ENCODE peak calls at places on chromosomes 12 and 14, in seven cellular contexts. V, L, H, X, T, B and J are unnamed samples.
A peak's percentile ranks its signal among the peaks of the same experiment; 100 is the strongest.

GRCh38 chr14:93997933-93998870 is 1.1 kb downstream of the CCDC197 start:
- DNase-seq in H (no peak), V (no peak), T (no peak), L (no peak), B (peak; percentile 23), X (no peak), J (no peak)

GRCh38 chr12:101793401-101793800 is 37.4 kb downstream of the GNPTAB start:
- DNase-seq in T (peak; percentile 33), X (peak; percentile 23), L (peak; percentile 4), V (no peak), B (no peak), H (peak; percentile 96), J (peak; percentile 42)

GRCh38 chr12:75632452-75632851 is 121.0 kb upstream of the KRR1 start:
- DNase-seq in V (no peak), H (no peak), B (no peak), L (no peak), X (no peak), T (no peak), J (no peak)

GRCh38 chr12:89707623-89707991 is 1.0 kb downstream of the ATP2B1 start:
- DNase-seq in V (peak; percentile 88), B (peak; percentile 57), X (peak; percentile 54), H (no peak), L (peak; percentile 16), T (no peak), J (peak; percentile 24)

GRCh38 chr12:132550014-132550802 is 60.2 kb downstream of the LRCOL1 start:
- DNase-seq in L (no peak), H (no peak), B (no peak), X (no peak), T (no peak), V (peak; percentile 93), J (no peak)

GRCh38 chr14:56501909-56502530 is 77.6 kb upstream of the TMEM260 start:
- DNase-seq in L (no peak), X (no peak), V (peak; percentile 60), T (no peak), B (no peak), H (no peak), J (peak; percentile 3)

GRCh38 chr14:52351191-52351560 is 37.1 kb downstream of the PTGER2 start:
- DNase-seq in B (no peak), X (no peak), H (no peak), V (no peak), T (no peak), L (no peak), J (no peak)

GRCh38 chr12:56358836-56359532 is 923 bp downstream of the STAT2 start:
- DNase-seq in V (peak; percentile 44), T (no peak), H (peak; percentile 67), B (no peak), X (no peak), L (peak; percentile 68), J (peak; percentile 73)

GRCh38 chr14:102605026-102605425 is 12.6 kb downstream of the RCOR1 start:
- DNase-seq in H (no peak), T (no peak), B (no peak), X (no peak), L (peak; percentile 95), V (no peak), J (no peak)

GRCh38 chr12:25436206-25436912 is 116.7 kb downstream of the LMNTD1 start:
- DNase-seq in V (peak; percentile 75), L (peak; percentile 76), B (no peak), T (peak; percentile 82), H (peak; percentile 33), X (peak; percentile 29), J (peak; percentile 78)

GRCh38 chr12:40028296-40028695 is 77.6 kb downstream of the SLC2A13 start:
- DNase-seq in T (no peak), X (no peak), H (no peak), B (no peak), L (peak; percentile 47), V (no peak), J (no peak)

GRCh38 chr12:104823985-104824441 is 134.1 kb downstream of the SLC41A2 start:
- DNase-seq in B (peak; percentile 62), V (no peak), X (no peak), L (no peak), H (no peak), T (no peak), J (no peak)

GRCh38 chr14:104175041-104175440 is 36.7 kb downstream of the KIF26A start:
- DNase-seq in V (no peak), X (no peak), H (no peak), B (no peak), T (no peak), L (no peak), J (no peak)

GRCh38 chr12:130953783-130954543 is at the start of gene ADGRD1:
- DNase-seq in V (peak; percentile 83), L (no peak), B (peak; percentile 74), T (no peak), X (no peak), H (no peak), J (peak; percentile 18)

GRCh38 chr14:75858375-75858774 is 123.4 kb downstream of the TGFB3 start:
- DNase-seq in X (no peak), H (no peak), B (no peak), T (no peak), L (no peak), V (no peak), J (no peak)

GRCh38 chr12:87441511-87441910 is 587.7 kb downstream of the C12orf50 start:
- DNase-seq in T (no peak), B (no peak), H (no peak), V (no peak), L (no peak), X (no peak), J (no peak)

GRCh38 chr14:26527095-26527494 is 70.7 kb downstream of the NOVA1 start:
- DNase-seq in H (peak; percentile 31), B (no peak), X (no peak), L (peak; percentile 0), T (no peak), V (no peak), J (peak; percentile 0)

GRCh38 chr14:74891870-74892269 is 10.2 kb downstream of the DLST start:
- DNase-seq in L (peak; percentile 39), X (no peak), H (no peak), B (no peak), T (no peak), V (no peak), J (no peak)

GRCh38 chr12:55757701-55758100 is 14.8 kb downstream of the GDF11 start:
- DNase-seq in V (no peak), T (no peak), B (no peak), X (no peak), L (no peak), H (no peak), J (no peak)

GRCh38 chr12:119274636-119275065 is 59.9 kb upstream of the CCDC60 start:
- DNase-seq in L (no peak), T (no peak), H (no peak), V (no peak), B (no peak), X (no peak), J (no peak)

GRCh38 chr14:92633724-92634123 is 114.7 kb downstream of the LGMN start:
- DNase-seq in T (no peak), H (no peak), X (no peak), B (no peak), V (no peak), L (no peak), J (peak; percentile 53)

GRCh38 chr14:58725226-58725625 is 87.5 kb downstream of the DACT1 start:
- DNase-seq in X (no peak), B (no peak), T (no peak), V (no peak), L (no peak), H (no peak), J (no peak)

GRCh38 chr14:85558505-85558904 is 28.6 kb downstream of the FLRT2 start:
- DNase-seq in B (no peak), X (no peak), T (no peak), H (no peak), V (no peak), L (no peak), J (no peak)

GRCh38 chr14:55412686-55413085 is 1.1 kb upstream of the ATG14 start:
- DNase-seq in B (no peak), X (no peak), V (no peak), L (peak; percentile 94), H (no peak), T (no peak), J (no peak)

GRCh38 chr14:96204151-96205058 is at the start of gene BDKRB2:
- DNase-seq in L (peak; percentile 87), X (no peak), T (no peak), V (peak; percentile 93), H (peak; percentile 26), B (peak; percentile 68), J (peak; percentile 12)

GRCh38 chr14:32277998-32278397 is 51.1 kb upstream of the AKAP6 start:
- DNase-seq in V (no peak), L (no peak), X (no peak), T (no peak), H (no peak), B (no peak), J (no peak)

DNA sequence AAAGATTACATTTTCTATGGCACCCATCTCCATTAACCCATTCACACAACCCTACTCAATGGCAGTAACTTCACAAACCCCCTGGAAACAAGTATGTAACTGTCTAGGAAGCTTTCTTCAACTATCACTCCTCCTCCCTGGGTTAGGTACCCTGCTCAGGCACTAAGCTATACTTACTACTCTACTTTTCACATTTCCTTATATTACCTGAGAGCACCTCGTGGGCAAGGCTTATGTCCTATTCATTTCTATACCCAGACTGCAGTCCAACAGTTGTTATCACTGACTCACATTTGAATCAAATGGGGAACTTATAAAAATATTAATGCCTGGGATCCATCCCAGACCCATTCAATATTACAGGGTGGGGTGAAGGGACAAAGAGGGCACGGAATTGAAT is 4.6 kb downstream of the PAWR start:
- DNase-seq in B (no peak), X (no peak), T (no peak), H (no peak), V (no peak), L (peak; percentile 56), J (peak; percentile 14)
- H3K4me3 ChIP-seq in B (no peak overlapping the region), X (no peak overlapping the region), T (peak overlapping the region; percentile 73), H (peak overlapping the region; percentile 87), V (peak overlapping the region; percentile 81), L (peak overlapping the region; percentile 73), J (no peak overlapping the region)

GRCh38 chr14:76918751-76919421 is 92.7 kb downstream of the LRRC74A start:
- DNase-seq in X (no peak), H (peak; percentile 93), B (peak; percentile 99), L (peak; percentile 96), V (peak; percentile 91), T (peak; percentile 74), J (no peak)
- H3K4me3 ChIP-seq in X (no peak overlapping the region), H (peak overlapping the region; percentile 36), B (no peak overlapping the region), L (no peak overlapping the region), V (no peak overlapping the region), T (no peak overlapping the region), J (no peak overlapping the region)

DNA sequence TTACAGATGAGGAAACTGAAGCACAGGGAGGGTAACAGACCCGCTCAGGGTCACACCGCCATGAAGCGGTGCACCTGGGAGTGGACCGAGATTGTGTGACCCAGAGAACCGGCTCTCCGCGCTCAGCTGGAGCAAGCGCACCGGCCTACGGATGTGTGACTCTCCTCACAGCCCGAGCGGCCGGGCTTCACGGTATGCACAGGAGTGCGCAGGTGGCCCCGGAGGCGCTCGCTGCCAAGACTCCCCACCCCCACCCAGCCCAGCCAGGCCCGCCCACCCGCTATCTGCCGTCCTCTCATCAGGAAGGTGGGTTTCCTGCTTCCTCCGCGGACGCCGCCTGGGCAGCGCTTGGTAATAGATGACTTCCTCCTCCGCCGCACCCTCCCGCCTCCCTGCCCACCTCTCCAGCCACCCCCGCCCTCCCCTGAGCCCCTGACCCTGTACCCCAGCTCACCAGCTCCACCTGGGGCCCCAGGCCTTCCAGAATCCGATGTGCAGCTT is 110.7 kb downstream of the NCOR2 start:
- DNase-seq in T (no peak), B (peak; percentile 82), L (no peak), V (no peak), X (peak; percentile 81), H (no peak), J (peak; percentile 84)
- H3K4me3 ChIP-seq in T (no peak overlapping the region), B (peak overlapping the region; percentile 11), L (no peak overlapping the region), V (no peak overlapping the region), X (peak overlapping the region; percentile 64), H (no peak overlapping the region), J (peak overlapping the region; percentile 65)

GRCh38 chr12:113241191-113242017 is 20.1 kb downstream of the TPCN1 start:
- DNase-seq in L (peak; percentile 98), H (peak; percentile 99), X (no peak), T (peak; percentile 84), V (peak; percentile 63), B (no peak), J (no peak)
- H3K4me3 ChIP-seq in L (no peak overlapping the region), H (peak overlapping the region; percentile 18), X (no peak overlapping the region), T (no peak overlapping the region), V (no peak overlapping the region), B (no peak overlapping the region), J (no peak overlapping the region)